ENCODE peak calls at places on chromosome 2, in ten cellular contexts. Z is T-cell, U is A673, T is heart right ventricle, O is osteocyte, C is stromal cell of bone marrow, Q is fibroblast of gingiva, I is aorta, P is left cardiac atrium, A is psoas muscle. Y is an unnamed sample.

GRCh38 chr2:119431976-119432881 is 575 bp downstream of the TMEM37 start:
- DNase-seq in T (no peak), Z (no peak), I (peak; percentile 77), Q (peak; percentile 39), P (peak; percentile 41), C (no peak), U (peak; percentile 92), A (no peak), O (no peak), Y (no peak)

GRCh38 chr2:46131-46470 is 204 bp downstream of the FAM110C start:
- DNase-seq in Q (no peak), Z (no peak), I (no peak), P (no peak), O (no peak), T (no peak), C (no peak), U (no peak), A (no peak), Y (no peak)

GRCh38 chr2:152627010-152627957 is 90.0 kb downstream of the PRPF40A start:
- DNase-seq in U (peak; percentile 61), C (no peak), O (no peak), Z (no peak), I (no peak), P (no peak), Q (peak; percentile 81), A (no peak), T (no peak), Y (no peak)

GRCh38 chr2:176589956-176590509 is 320.8 kb downstream of the MTX2 start:
- DNase-seq in A (no peak), C (no peak), T (no peak), Q (no peak), O (no peak), P (no peak), I (no peak), U (no peak), Z (no peak), Y (no peak)

GRCh38 chr2:219508444-219508734 is 5.9 kb upstream of the ASIC4 start:
- DNase-seq in Q (no peak), P (no peak), T (no peak), O (no peak), Z (no peak), I (no peak), U (no peak), C (no peak), A (no peak), Y (no peak)

GRCh38 chr2:223523541-223523940 is 78.6 kb downstream of the SCG2 start:
- DNase-seq in A (no peak), O (no peak), U (peak; percentile 11), P (no peak), Z (no peak), T (no peak), I (no peak), Q (peak; percentile 52), C (peak; percentile 67), Y (peak; percentile 77)

GRCh38 chr2:194765723-194766122 is 891.3 kb upstream of the SLC39A10 start:
- DNase-seq in A (no peak), O (no peak), T (no peak), P (no peak), I (no peak), C (no peak), Z (no peak), Q (no peak), U (no peak), Y (no peak)

GRCh38 chr2:105768961-105769452 is 24.3 kb downstream of the NCK2 start:
- DNase-seq in O (no peak), Z (no peak), U (no peak), T (no peak), C (no peak), I (no peak), P (no peak), A (no peak), Q (no peak), Y (no peak)

GRCh38 chr2:99154643-99155536 is at the start of the genes LIPT1 and TSGA10:
- DNase-seq in Q (peak; percentile 90), T (peak; percentile 93), O (peak; percentile 93), Z (peak; percentile 89), C (peak; percentile 80), U (peak; percentile 95), P (peak; percentile 95), A (peak; percentile 94), I (peak; percentile 97), Y (peak; percentile 60)

Y was measured in skeletal muscle cell.